ENCODE peak calls at places on chromosomes 11 and 22, in ten cellular contexts. R is fibroblast of the aortic adventitia; Z is OCI-LY7; I is Peyer's patch; V is tibial nerve; D is CD8-positive, alpha-beta T cell; Y is heart right ventricle; K is keratinocyte; H is astrocyte of the spinal cord; P is nephron progenitor cell. B is an unnamed sample.

GRCh38 chr11:2460540-2461252 is 15.9 kb downstream of the KCNQ1 start:
- DNase-seq in R (no peak), Z (no peak), I (no peak), V (no peak), D (no peak), Y (no peak), K (no peak), H (no peak), P (no peak), B (no peak)

GRCh38 chr22:45628508-45628907 is 43.1 kb upstream of the ATXN10 start:
- DNase-seq in R (no peak), Z (no peak), I (no peak), V (no peak), D (no peak), Y (no peak), K (no peak), H (no peak), P (no peak), B (no peak)

GRCh38 chr11:125542709-125543108 is 26.6 kb upstream of the EI24 start:
- DNase-seq in R (no peak), Z (no peak), I (no peak), V (no peak), D (no peak), Y (no peak), K (no peak), H (no peak), P (no peak), B (no peak)

GRCh38 chr11:105899776-105900175 is 122.3 kb downstream of the MSANTD4 start:
- DNase-seq in R (no peak), Z (no peak), I (no peak), V (no peak), D (no peak), Y (no peak), K (no peak), H (no peak), P (no peak), B (no peak)

GRCh38 chr11:72782081-72782920 is 11.5 kb downstream of the STARD10 start:
- DNase-seq in R (no peak), Z (peak), I (no peak), V (no peak), D (no peak), Y (no peak), K (no peak), H (no peak), P (no peak), B (no peak)

GRCh38 chr11:24171869-24172268 is 325.0 kb upstream of the LUZP2 start:
- DNase-seq in R (no peak), Z (no peak), I (no peak), V (no peak), D (no peak), Y (no peak), K (no peak), H (no peak), P (no peak), B (no peak)

GRCh38 chr11:64929625-64930024 is 5.1 kb downstream of the PPP2R5B start:
- DNase-seq in R (no peak), Z (no peak), I (no peak), V (no peak), D (no peak), Y (no peak), K (no peak), H (no peak), P (no peak), B (no peak)

GRCh38 chr11:103016031-103016430 is 60.5 kb upstream of the MMP13 start:
- DNase-seq in R (no peak), Z (no peak), I (no peak), V (no peak), D (no peak), Y (no peak), K (no peak), H (no peak), P (no peak), B (no peak)

DNA sequence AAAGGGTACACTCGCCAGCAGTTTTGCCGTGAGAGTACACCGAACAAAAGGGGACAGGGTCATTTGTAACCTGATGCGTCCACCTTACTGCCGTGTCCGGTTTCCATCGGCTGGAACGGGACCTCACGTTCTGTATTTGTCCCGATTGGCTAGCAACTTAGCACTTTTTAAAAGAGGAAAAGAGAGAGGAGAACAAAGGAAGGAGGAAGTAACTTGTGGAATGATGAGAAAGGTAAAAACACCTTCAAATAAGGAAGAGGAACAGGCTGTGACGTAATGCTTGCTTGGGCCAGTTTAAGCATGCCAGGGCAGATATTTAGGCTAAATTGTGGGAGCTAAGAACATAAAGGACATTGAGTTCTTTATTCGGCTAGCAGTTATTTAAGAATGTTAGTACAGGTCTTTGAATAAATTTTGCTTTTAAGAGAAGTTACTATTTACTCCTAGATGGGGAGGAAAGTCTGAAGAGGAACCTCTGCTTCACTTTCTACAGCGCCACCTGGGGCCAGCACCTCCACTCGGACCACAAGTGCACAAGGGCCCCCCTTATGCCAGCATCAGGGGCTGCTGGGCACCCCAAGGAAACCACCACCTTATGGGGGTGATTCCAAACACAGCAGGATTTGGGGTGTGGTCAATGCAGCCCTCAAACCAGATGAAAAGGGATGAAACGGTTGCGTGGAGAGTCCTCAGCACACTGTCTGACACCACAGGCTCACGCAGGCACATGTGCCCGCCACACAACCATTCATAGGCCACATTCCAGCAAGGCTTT is 5.8 kb downstream of the ARSA start:
- DNase-seq in R (no peak), Z (peak), I (peak), V (no peak), D (peak), Y (no peak), K (no peak), H (no peak), P (no peak), B (no peak)
- TF ChIP-seq CTCF in R (no peak), Z (peak), I (peak), V (no peak), D (peak), Y (peak), K (peak), H (peak), P (no peak), B (no peak)

GRCh38 chr22:49359061-49359460 is 468.6 kb downstream of the BRD1 start:
- DNase-seq in R (no peak), Z (peak), I (no peak), V (no peak), D (no peak), Y (no peak), K (no peak), H (no peak), P (no peak), B (no peak)
- TF ChIP-seq CTCF in R (no peak), Z (no peak), I (no peak), V (no peak), D (no peak), Y (no peak), K (no peak), H (no peak), P (no peak), B (no peak)

GRCh38 chr22:43828711-43829447 is 16.8 kb upstream of the EFCAB6 start:
- DNase-seq in R (peak), Z (no peak), I (no peak), V (peak), D (no peak), Y (peak), K (no peak), H (peak), P (no peak), B (no peak)
- TF ChIP-seq CTCF in R (peak), Z (no peak), I (no peak), V (no peak), D (no peak), Y (peak), K (no peak), H (peak), P (no peak), B (no peak)

DNA sequence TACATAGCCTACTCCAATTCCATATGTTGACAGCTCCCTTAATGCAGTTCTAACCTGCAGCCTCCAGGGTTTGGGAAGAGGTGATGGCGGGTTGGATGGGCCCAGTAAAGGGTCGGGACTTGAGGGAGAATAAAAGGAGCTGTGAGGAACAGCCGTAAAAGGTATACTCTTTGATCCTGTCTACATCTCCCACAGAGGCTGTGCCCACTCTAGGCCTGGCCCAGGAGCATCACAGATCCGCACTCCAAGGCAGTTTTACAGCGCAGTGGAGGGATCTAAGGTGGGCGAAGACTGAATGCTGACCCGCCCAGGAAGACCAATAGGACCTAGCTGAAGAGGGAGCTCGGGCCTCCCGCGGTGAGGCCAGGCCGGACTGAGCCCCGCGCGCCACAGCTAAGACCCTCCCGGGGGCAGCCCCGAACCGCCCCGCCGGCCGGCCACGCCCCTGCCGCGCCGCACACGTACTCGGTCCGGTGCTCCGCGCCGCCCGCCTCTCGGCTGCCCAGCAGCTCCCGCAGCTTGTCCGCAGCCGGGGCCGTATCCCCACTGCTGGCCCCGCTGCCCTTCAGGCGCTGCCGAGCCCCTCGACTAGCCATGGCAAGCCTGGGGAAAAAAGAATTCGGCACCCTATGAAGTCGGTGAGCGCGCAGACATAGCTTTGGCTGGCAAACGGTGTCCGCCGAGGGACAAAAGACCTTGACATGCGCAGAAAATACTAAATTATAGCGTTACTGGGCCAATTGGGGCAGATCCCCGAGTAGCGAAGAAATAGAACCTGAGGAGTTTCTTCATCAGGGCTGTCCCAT is at the start of gene ALG9:
- DNase-seq in R (peak), Z (peak), I (peak), V (peak), D (peak), Y (peak), K (no peak), H (peak), P (peak), B (peak)
- TF ChIP-seq CTCF in R (peak), Z (peak), I (peak), V (no peak), D (peak), Y (peak), K (no peak), H (peak), P (peak), B (peak)

DNA sequence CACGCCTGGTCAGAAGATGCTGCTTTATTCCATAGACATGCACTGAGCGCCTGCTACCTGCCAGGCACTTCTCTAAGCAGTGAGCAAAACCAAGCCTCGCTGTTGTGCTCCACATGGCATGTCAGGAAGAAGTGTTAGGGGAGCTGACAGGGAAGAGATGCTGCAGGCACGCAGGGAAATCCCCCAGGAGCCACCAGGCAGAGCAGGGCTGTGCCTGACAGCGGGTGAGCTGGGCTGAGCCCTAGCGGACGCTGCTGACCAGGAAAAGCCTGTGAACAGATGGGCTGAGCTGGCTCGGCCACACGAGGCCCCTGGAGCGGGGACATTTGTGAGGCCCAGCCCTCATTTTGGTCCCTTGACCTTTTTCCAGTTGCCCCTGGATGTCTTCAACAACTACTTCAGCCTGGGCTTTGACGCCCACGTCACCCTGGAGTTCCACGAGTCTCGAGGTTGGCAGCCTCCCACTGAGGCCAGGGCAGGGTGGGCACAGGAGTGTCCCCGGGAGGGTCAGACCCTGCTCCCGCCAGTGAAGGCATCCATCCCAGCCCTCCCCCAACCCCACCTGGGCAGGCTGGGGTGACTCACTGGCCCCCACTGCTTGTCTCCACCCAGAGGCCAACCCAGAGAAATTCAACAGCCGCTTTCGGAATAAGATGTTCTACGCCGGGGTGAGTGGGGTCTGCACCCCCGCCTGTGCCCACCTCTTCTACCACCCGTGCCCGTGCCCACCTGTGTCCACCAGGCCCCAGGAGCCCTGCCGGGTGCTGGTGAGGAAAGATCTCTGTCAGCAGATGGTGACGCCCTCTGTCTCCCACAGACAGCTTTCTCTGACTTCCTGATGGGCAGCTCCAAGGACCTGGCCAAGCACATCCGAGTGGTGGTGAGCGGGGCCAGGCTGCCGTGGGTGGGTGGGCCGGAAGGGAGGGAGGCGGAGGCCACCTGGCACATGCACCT is 7.4 kb upstream of the MDK start:
- DNase-seq in R (no peak), Z (no peak), I (no peak), V (no peak), D (no peak), Y (peak), K (no peak), H (no peak), P (no peak), B (no peak)
- TF ChIP-seq CTCF in R (no peak), Z (no peak), I (no peak), V (no peak), D (no peak), Y (no peak), K (no peak), H (no peak), P (no peak), B (no peak)

GRCh38 chr22:24833881-24834495 is 28.0 kb downstream of the SGSM1 start:
- DNase-seq in R (no peak), Z (no peak), I (no peak), V (no peak), D (no peak), Y (no peak), K (no peak), H (no peak), P (no peak), B (no peak)

GRCh38 chr22:24836282-24836681 is 30.3 kb downstream of the SGSM1 start:
- DNase-seq in R (no peak), Z (no peak), I (no peak), V (no peak), D (no peak), Y (no peak), K (no peak), H (no peak), P (no peak), B (no peak)

GRCh38 chr22:24830205-24830979 is 24.4 kb downstream of the SGSM1 start:
- DNase-seq in R (no peak), Z (no peak), I (no peak), V (no peak), D (no peak), Y (no peak), K (no peak), H (no peak), P (no peak), B (no peak)

GRCh38 chr22:24831678-24832077 is 25.7 kb downstream of the SGSM1 start:
- DNase-seq in R (no peak), Z (no peak), I (no peak), V (no peak), D (no peak), Y (no peak), K (no peak), H (no peak), P (no peak), B (no peak)

GRCh38 chr22:24834845-24835570 is 29.0 kb downstream of the SGSM1 start:
- DNase-seq in R (no peak), Z (peak), I (no peak), V (no peak), D (no peak), Y (no peak), K (no peak), H (no peak), P (no peak), B (peak)
- TF ChIP-seq CTCF in R (peak), Z (peak), I (no peak), V (no peak), D (no peak), Y (peak), K (peak), H (peak), P (no peak), B (no peak)

GRCh38 chr22:29748248-29748893 is 18.4 kb downstream of the ZMAT5 start:
- DNase-seq in R (no peak), Z (no peak), I (peak), V (no peak), D (no peak), Y (no peak), K (no peak), H (no peak), P (no peak), B (no peak)
- TF ChIP-seq CTCF in R (no peak), Z (no peak), I (no peak), V (no peak), D (no peak), Y (no peak), K (no peak), H (no peak), P (no peak), B (no peak)

GRCh38 chr22:47598864-47599263 is 836.4 kb downstream of the TBC1D22A start:
- DNase-seq in R (no peak), Z (no peak), I (no peak), V (no peak), D (no peak), Y (no peak), K (no peak), H (no peak), P (no peak), B (no peak)

GRCh38 chr22:47593911-47594311 is 831.5 kb downstream of the TBC1D22A start:
- DNase-seq in R (no peak), Z (no peak), I (no peak), V (no peak), D (no peak), Y (no peak), K (no peak), H (no peak), P (no peak), B (no peak)

GRCh38 chr22:47597041-47597440 is 834.6 kb downstream of the TBC1D22A start:
- DNase-seq in R (no peak), Z (no peak), I (no peak), V (no peak), D (no peak), Y (no peak), K (no peak), H (no peak), P (no peak), B (no peak)

GRCh38 chr22:47595122-47595521 is 832.7 kb downstream of the TBC1D22A start:
- DNase-seq in R (no peak), Z (no peak), I (no peak), V (no peak), D (no peak), Y (no peak), K (no peak), H (no peak), P (no peak), B (no peak)

GRCh38 chr22:47596176-47596690 is 833.8 kb downstream of the TBC1D22A start:
- DNase-seq in R (no peak), Z (no peak), I (no peak), V (no peak), D (no peak), Y (no peak), K (no peak), H (no peak), P (no peak), B (no peak)
- TF ChIP-seq CTCF in R (no peak), Z (no peak), I (no peak), V (no peak), D (no peak), Y (no peak), K (no peak), H (no peak), P (no peak), B (no peak)

B was measured in endothelial cell.